ENCODE peak calls at places on chromosome 10, in nine cellular contexts. S is left lung, U is body of pancreas, O is gastrocnemius medialis, G is heart right ventricle, A is right lobe of liver, X is psoas muscle, N is pancreas, D is K562. F is an unnamed sample.

GRCh38 chr10:58807631-58808024 is 295.0 kb downstream of the BICC1 start:
- ATAC-seq in S (peak), U (peak), O (no peak), G (no peak), A (peak), X (peak), N (no peak), D (no peak), F (peak)

GRCh38 chr10:20856484-20856883 is 40.6 kb downstream of the NEBL start:
- ATAC-seq in S (no peak), U (no peak), O (no peak), G (no peak), A (no peak), X (no peak), N (no peak), D (no peak), F (no peak)

GRCh38 chr10:49301302-49301701 is 2.3 kb downstream of the C10orf71 start:
- ATAC-seq in S (no peak), U (no peak), O (no peak), G (no peak), A (no peak), X (no peak), N (no peak), D (no peak), F (no peak)

GRCh38 chr10:126350216-126350992 is 37.9 kb downstream of the ADAM12 start:
- ATAC-seq in S (peak), U (peak), O (no peak), G (peak), A (no peak), X (no peak), N (no peak), D (no peak), F (no peak)

GRCh38 chr10:80530251-80530650 is 7.5 kb upstream of the SH2D4B start:
- ATAC-seq in S (peak), U (peak), O (no peak), G (peak), A (peak), X (no peak), N (peak), D (peak), F (no peak)

GRCh38 chr10:80529604-80530003 is 8.1 kb upstream of the SH2D4B start:
- ATAC-seq in S (peak), U (peak), O (peak), G (peak), A (peak), X (no peak), N (no peak), D (peak), F (no peak)

GRCh38 chr10:47414752-47415519 is 30.8 kb upstream of the ZNF488 start:
- ATAC-seq in S (no peak), U (no peak), O (no peak), G (no peak), A (no peak), X (no peak), N (no peak), D (peak), F (no peak)

GRCh38 chr10:617471-617870 is 72.0 kb downstream of the DIP2C start:
- ATAC-seq in S (no peak), U (no peak), O (no peak), G (no peak), A (no peak), X (no peak), N (no peak), D (no peak), F (no peak)

GRCh38 chr10:103737735-103738367 is 117.5 kb downstream of the SH3PXD2A start:
- ATAC-seq in S (no peak), U (no peak), O (no peak), G (peak), A (no peak), X (no peak), N (no peak), D (no peak), F (no peak)

GRCh38 chr10:28179006-28179405 is 123.9 kb downstream of the MPP7 start:
- ATAC-seq in S (peak), U (no peak), O (no peak), G (no peak), A (peak), X (no peak), N (no peak), D (no peak), F (no peak)

GRCh38 chr10:60654813-60655464 is 123.3 kb upstream of the CDK1 start:
- ATAC-seq in S (no peak), U (no peak), O (no peak), G (no peak), A (no peak), X (no peak), N (no peak), D (peak), F (no peak)

GRCh38 chr10:60611291-60611747 is 167.0 kb upstream of the CDK1 start:
- ATAC-seq in S (peak), U (no peak), O (no peak), G (no peak), A (no peak), X (no peak), N (no peak), D (no peak), F (no peak)

GRCh38 chr10:14569274-14570060 is 205.2 kb downstream of the FAM107B start:
- ATAC-seq in S (peak), U (peak), O (no peak), G (no peak), A (peak), X (no peak), N (peak), D (no peak), F (no peak)

GRCh38 chr10:22341190-22341935 is 3.9 kb upstream of the SPAG6 start:
- ATAC-seq in S (peak), U (peak), O (peak), G (peak), A (peak), X (peak), N (peak), D (peak), F (peak)

GRCh38 chr10:121532465-121532864 is 65.8 kb downstream of the FGFR2 start:
- ATAC-seq in S (no peak), U (no peak), O (no peak), G (no peak), A (no peak), X (no peak), N (no peak), D (no peak), F (no peak)

GRCh38 chr10:123858907-123859650 is 32.5 kb downstream of the CPXM2 start:
- ATAC-seq in S (no peak), U (no peak), O (no peak), G (no peak), A (no peak), X (no peak), N (no peak), D (no peak), F (no peak)

GRCh38 chr10:104327745-104328635 is 10.3 kb downstream of the ITPRIP start:
- ATAC-seq in S (peak), U (peak), O (no peak), G (peak), A (no peak), X (no peak), N (no peak), D (no peak), F (no peak)

GRCh38 chr10:11175823-11176243 is 158.2 kb downstream of the CELF2 start:
- ATAC-seq in S (peak), U (no peak), O (no peak), G (peak), A (peak), X (no peak), N (no peak), D (no peak), F (peak)

GRCh38 chr10:76667307-76668012 is 970.1 kb downstream of the KCNMA1 start:
- ATAC-seq in S (peak), U (no peak), O (no peak), G (no peak), A (no peak), X (no peak), N (peak), D (no peak), F (no peak)

GRCh38 chr10:126504761-126505112 is 116.5 kb upstream of the ADAM12 start:
- ATAC-seq in S (no peak), U (no peak), O (no peak), G (no peak), A (no peak), X (no peak), N (no peak), D (no peak), F (no peak)

GRCh38 chr10:61438141-61438984 is 14.8 kb downstream of the TMEM26 start:
- ATAC-seq in S (no peak), U (no peak), O (peak), G (peak), A (no peak), X (no peak), N (no peak), D (no peak), F (no peak)

GRCh38 chr10:79380125-79380917 is 33.1 kb downstream of the PPIF start:
- ATAC-seq in S (peak), U (peak), O (peak), G (peak), A (peak), X (peak), N (peak), D (no peak), F (peak)

GRCh38 chr10:1577945-1578344 is 159.4 kb downstream of the ADARB2 start:
- ATAC-seq in S (no peak), U (no peak), O (no peak), G (no peak), A (no peak), X (no peak), N (no peak), D (no peak), F (no peak)

GRCh38 chr10:61366365-61366764 is 86.8 kb downstream of the TMEM26 start:
- ATAC-seq in S (no peak), U (no peak), O (no peak), G (no peak), A (no peak), X (no peak), N (no peak), D (no peak), F (no peak)

GRCh38 chr10:12022580-12023257 is 19.9 kb downstream of the UPF2 start:
- ATAC-seq in S (no peak), U (no peak), O (no peak), G (no peak), A (peak), X (no peak), N (no peak), D (no peak), F (no peak)

GRCh38 chr10:68700193-68700592 is 20.8 kb upstream of the CCAR1 start:
- ATAC-seq in S (no peak), U (no peak), O (no peak), G (no peak), A (no peak), X (no peak), N (no peak), D (no peak), F (no peak)

GRCh38 chr10:8137726-8138125 is 83.2 kb downstream of the GATA3 start:
- ATAC-seq in S (no peak), U (no peak), O (no peak), G (no peak), A (no peak), X (no peak), N (no peak), D (no peak), F (no peak)

GRCh38 chr10:74213571-74214162 is 62.6 kb downstream of the ADK start:
- ATAC-seq in S (peak), U (no peak), O (no peak), G (no peak), A (peak), X (peak), N (no peak), D (peak), F (no peak)

GRCh38 chr10:26480909-26481703 is 43.0 kb downstream of the APBB1IP start:
- ATAC-seq in S (peak), U (no peak), O (no peak), G (peak), A (peak), X (no peak), N (no peak), D (no peak), F (no peak)

GRCh38 chr10:4280481-4281206 is 495.6 kb upstream of the KLF6 start:
- ATAC-seq in S (peak), U (peak), O (peak), G (no peak), A (peak), X (peak), N (peak), D (no peak), F (peak)

GRCh38 chr10:113438660-113439059 is 114.2 kb upstream of the HABP2 start:
- ATAC-seq in S (no peak), U (no peak), O (no peak), G (no peak), A (no peak), X (no peak), N (no peak), D (no peak), F (no peak)

GRCh38 chr10:93417264-93417663 is 64.9 kb downstream of the MYOF start:
- ATAC-seq in S (peak), U (no peak), O (peak), G (peak), A (no peak), X (peak), N (no peak), D (no peak), F (no peak)

GRCh38 chr10:8050561-8051108 is 3.9 kb upstream of the GATA3 start:
- ATAC-seq in S (no peak), U (no peak), O (no peak), G (no peak), A (peak), X (peak), N (no peak), D (no peak), F (no peak)

GRCh38 chr10:26755443-26755903 is 58.0 kb downstream of the PDSS1 start:
- ATAC-seq in S (no peak), U (no peak), O (no peak), G (no peak), A (no peak), X (no peak), N (no peak), D (peak), F (no peak)

GRCh38 chr10:63007112-63007511 is 126.0 kb upstream of the NRBF2 start:
- ATAC-seq in S (no peak), U (no peak), O (no peak), G (no peak), A (no peak), X (no peak), N (no peak), D (no peak), F (no peak)

GRCh38 chr10:24440817-24441790 is 232.2 kb downstream of the KIAA1217 start:
- ATAC-seq in S (no peak), U (no peak), O (no peak), G (no peak), A (no peak), X (no peak), N (no peak), D (no peak), F (no peak)

GRCh38 chr10:75884808-75885207 is 453.4 kb downstream of the LRMDA start:
- ATAC-seq in S (no peak), U (no peak), O (no peak), G (no peak), A (no peak), X (no peak), N (no peak), D (no peak), F (no peak)

GRCh38 chr10:122224159-122224558 is 46.9 kb upstream of the BTBD16 start:
- ATAC-seq in S (no peak), U (no peak), O (peak), G (no peak), A (no peak), X (peak), N (no peak), D (no peak), F (no peak)

GRCh38 chr10:132407846-132408278 is 10.9 kb downstream of the PWWP2B start:
- ATAC-seq in S (peak), U (peak), O (no peak), G (peak), A (peak), X (no peak), N (peak), D (no peak), F (peak)
- H3K4me3 ChIP-seq in S (no peak), U (no peak), O (no peak), G (peak), A (no peak), X (no peak), N (peak), D (no peak), F (no peak)

GRCh38 chr10:119772347-119772746 is 46.5 kb downstream of the INPP5F start:
- ATAC-seq in S (no peak), U (no peak), O (no peak), G (no peak), A (no peak), X (no peak), N (no peak), D (no peak), F (no peak)
- TF ChIP-seq CTCF in S (no peak), U (no peak), O (no peak), G (no peak), A (no peak), X (no peak), N (no peak), D (no peak), F (no peak)

GRCh38 chr10:18681971-18682403 is 22.8 kb downstream of the ARL5B start:
- ATAC-seq in S (peak), U (no peak), O (no peak), G (peak), A (no peak), X (no peak), N (no peak), D (no peak), F (no peak)

GRCh38 chr10:18681366-18681765 is 22.1 kb downstream of the ARL5B start:
- ATAC-seq in S (no peak), U (no peak), O (no peak), G (no peak), A (no peak), X (no peak), N (no peak), D (no peak), F (no peak)

GRCh38 chr10:18684953-18685352 is 25.7 kb downstream of the ARL5B start:
- ATAC-seq in S (no peak), U (no peak), O (no peak), G (no peak), A (no peak), X (no peak), N (no peak), D (no peak), F (no peak)

GRCh38 chr10:18684416-18684815 is 25.2 kb downstream of the ARL5B start:
- ATAC-seq in S (no peak), U (no peak), O (no peak), G (no peak), A (no peak), X (no peak), N (no peak), D (no peak), F (no peak)

GRCh38 chr10:18683427-18683826 is 24.2 kb downstream of the ARL5B start:
- ATAC-seq in S (no peak), U (no peak), O (no peak), G (no peak), A (no peak), X (no peak), N (no peak), D (no peak), F (no peak)
- H3K4me3 ChIP-seq in S (no peak), U (no peak), O (no peak), G (no peak), A (no peak), X (no peak), N (no peak), D (no peak), F (no peak)

GRCh38 chr10:130371156-130371555 is 235.0 kb downstream of the GLRX3 start:
- ATAC-seq in S (no peak), U (no peak), O (no peak), G (no peak), A (no peak), X (no peak), N (no peak), D (no peak), F (no peak)
- TF ChIP-seq CTCF in S (no peak), U (no peak), O (no peak), G (no peak), A (no peak), X (no peak), N (no peak), D (no peak), F (no peak)

DNA sequence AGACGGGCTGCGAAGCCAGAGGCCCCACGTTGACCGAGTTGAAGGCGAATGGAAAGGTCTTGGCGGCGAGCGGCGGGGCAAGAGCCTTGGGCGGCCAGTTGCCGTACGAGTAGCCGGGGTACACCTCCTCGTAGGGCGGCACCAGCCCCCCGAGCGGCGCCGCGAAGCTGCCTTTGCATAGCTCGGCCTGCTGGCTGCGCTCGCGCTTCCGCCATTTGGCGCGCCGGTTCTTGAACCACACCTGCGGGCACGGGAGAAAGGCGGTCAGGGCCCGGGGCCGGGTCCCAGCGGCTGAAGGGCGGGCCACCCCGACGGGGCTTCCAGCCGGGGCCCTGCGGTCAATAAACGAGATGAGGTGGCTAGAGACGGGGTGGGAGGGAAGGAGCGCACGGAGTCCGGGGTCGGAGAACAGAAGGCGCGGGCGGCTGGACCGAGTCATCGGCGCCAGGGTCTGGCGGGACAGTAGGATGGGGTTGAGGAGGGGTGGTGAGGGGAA is 4.8 kb downstream of the ELOVL3 start:
- ATAC-seq in S (peak), U (no peak), O (no peak), G (no peak), A (no peak), X (no peak), N (no peak), D (peak), F (no peak)
- H3K4me3 ChIP-seq in S (peak), U (peak), O (peak), G (peak), A (peak), X (peak), N (peak), D (peak), F (peak)

GRCh38 chr10:33103980-33104379 is 145.9 kb upstream of the ITGB1 start:
- ATAC-seq in S (no peak), U (no peak), O (no peak), G (no peak), A (no peak), X (no peak), N (no peak), D (no peak), F (no peak)
- TF ChIP-seq CTCF in S (no peak), U (no peak), O (no peak), G (no peak), A (no peak), X (no peak), N (no peak), D (no peak), F (no peak)

GRCh38 chr10:86970152-86970886 is 2.0 kb downstream of the ADIRF start:
- ATAC-seq in S (peak), U (peak), O (peak), G (peak), A (no peak), X (peak), N (peak), D (no peak), F (peak)
- H3K4me3 ChIP-seq in S (peak), U (peak), O (peak), G (peak), A (peak), X (peak), N (peak), D (no peak), F (peak)

GRCh38 chr10:31083765-31084184 is 52.1 kb upstream of the ZNF438 start:
- ATAC-seq in S (peak), U (peak), O (no peak), G (peak), A (peak), X (peak), N (no peak), D (peak), F (peak)
- TF ChIP-seq CTCF in S (peak), U (peak), O (peak), G (peak), A (peak), X (peak), N (no peak), D (peak), F (peak)

GRCh38 chr10:53572799-53573198 is 800.2 kb upstream of the MBL2 start:
- ATAC-seq in S (no peak), U (no peak), O (no peak), G (no peak), A (peak), X (no peak), N (no peak), D (no peak), F (no peak)
- H3K4me3 ChIP-seq in S (no peak), U (no peak), O (no peak), G (no peak), A (no peak), X (no peak), N (no peak), D (no peak), F (no peak)

DNA sequence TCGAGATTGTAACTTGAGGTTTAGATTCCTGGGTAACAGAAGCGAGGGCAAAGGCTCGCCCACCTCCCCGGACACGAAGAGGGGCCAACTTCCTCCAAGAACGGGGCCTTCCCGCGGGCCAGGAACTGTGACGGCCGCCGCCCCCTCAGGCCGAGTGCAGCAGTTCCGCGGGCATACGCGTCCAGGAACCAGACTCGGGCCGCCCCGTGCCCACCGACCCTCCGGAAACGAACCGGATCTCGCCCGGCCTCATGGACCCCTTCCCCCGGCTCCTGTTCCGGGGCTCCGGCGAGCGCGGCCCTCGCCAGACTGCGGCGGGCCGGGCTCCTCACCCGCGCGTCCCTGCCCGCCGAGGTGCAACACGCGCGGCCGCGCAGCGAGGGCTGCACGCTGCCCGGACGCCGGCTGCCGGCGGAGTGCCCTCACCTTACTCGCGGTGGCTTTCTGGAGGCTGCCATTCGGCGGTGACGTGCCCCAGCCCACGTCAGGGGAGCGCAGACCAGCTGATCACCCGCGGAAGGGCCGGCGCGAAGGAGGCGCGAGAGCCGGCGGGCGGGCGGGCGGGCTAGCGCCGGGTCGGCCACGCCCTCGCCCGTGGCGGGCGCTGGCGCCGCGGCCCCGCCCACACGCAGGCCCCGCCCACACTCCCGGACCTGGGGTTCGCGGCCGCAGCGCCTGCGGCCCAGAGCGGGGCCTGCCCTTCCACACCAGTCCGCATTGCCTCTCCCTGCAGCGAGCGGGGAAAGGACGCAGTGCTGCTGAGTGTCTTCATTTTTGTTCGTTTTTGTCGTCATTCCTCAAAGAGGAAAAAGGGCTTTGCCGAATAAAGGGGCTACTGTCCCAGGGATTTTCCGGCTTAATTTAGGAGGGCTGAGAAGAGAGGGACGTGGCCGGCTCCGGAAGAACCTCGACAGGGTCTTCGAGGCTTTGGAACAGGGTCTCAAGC is at the start of gene XPNPEP1:
- ATAC-seq in S (peak), U (peak), O (peak), G (peak), A (peak), X (peak), N (peak), D (peak), F (peak)
- TF ChIP-seq CTCF in S (no peak), U (no peak), O (no peak), G (no peak), A (no peak), X (no peak), N (no peak), D (no peak), F (no peak)